ENCODE peak calls at places on chromosomes 13 and 19, in four cellular contexts. I is progenitor cell of endocrine pancreas, E is HL-60, S is foreskin fibroblast. P is an unnamed sample.

GRCh38 chr19:7199613-7200533 is 94.3 kb downstream of the INSR start:
- DNase-seq in I (no peak), E (no peak), S (peak), P (no peak)

GRCh38 chr13:105050696-105051095 is 1484.8 kb downstream of the EFNB2 start:
- DNase-seq in I (no peak), E (no peak), S (peak), P (no peak)

GRCh38 chr19:41626877-41627276 is at the start of gene CEACAM4:
- DNase-seq in I (no peak), E (peak), S (no peak), P (no peak)

GRCh38 chr13:46992383-46992952 is 95.6 kb upstream of the HTR2A start:
- DNase-seq in I (no peak), E (no peak), S (no peak), P (no peak)

GRCh38 chr19:35143818-35144217 is 763 bp downstream of the FXYD7 start:
- DNase-seq in I (no peak), E (no peak), S (no peak), P (no peak)

GRCh38 chr13:34364633-34365032 is 546.7 kb downstream of the RFC3 start:
- DNase-seq in I (no peak), E (no peak), S (no peak), P (no peak)

GRCh38 chr13:46071590-46072249 is 19.2 kb upstream of the ZC3H13 start:
- DNase-seq in I (no peak), E (no peak), S (no peak), P (no peak)

GRCh38 chr19:34236035-34236793 is 18.1 kb upstream of the GARRE1 start:
- DNase-seq in I (no peak), E (no peak), S (peak), P (no peak)

GRCh38 chr13:27927444-27928352 is 7.9 kb downstream of the PDX1 start:
- DNase-seq in I (no peak), E (no peak), S (no peak), P (no peak)

GRCh38 chr13:52109096-52109495 is 19.8 kb downstream of the NEK5 start:
- DNase-seq in I (no peak), E (no peak), S (no peak), P (no peak)

GRCh38 chr13:43128504-43128929 is 105.1 kb downstream of the DNAJC15 start:
- DNase-seq in I (no peak), E (no peak), S (no peak), P (no peak)

GRCh38 chr13:59356607-59357006 is 807.1 kb downstream of the DIAPH3 start:
- DNase-seq in I (no peak), E (no peak), S (no peak), P (no peak)
- TF ChIP-seq CTCF in I (no peak), E (no peak), S (no peak), P (no peak)

GRCh38 chr13:24746618-24747247 is 17.2 kb upstream of the RNF17 start:
- DNase-seq in I (peak), E (no peak), S (no peak), P (no peak)
- TF ChIP-seq CTCF in I (peak), E (peak), S (no peak), P (no peak)

GRCh38 chr19:13842294-13843103 is 34.4 kb upstream of the NANOS3 start:
- DNase-seq in I (no peak), E (peak), S (peak), P (no peak)
- TF ChIP-seq CTCF in I (peak), E (no peak), S (no peak), P (no peak)

GRCh38 chr19:28727133-28727834 is 485.7 kb downstream of the UQCRFS1 start:
- DNase-seq in I (no peak), E (no peak), S (peak), P (no peak)
- TF ChIP-seq CTCF in I (no peak), E (no peak), S (peak), P (no peak)

DNA sequence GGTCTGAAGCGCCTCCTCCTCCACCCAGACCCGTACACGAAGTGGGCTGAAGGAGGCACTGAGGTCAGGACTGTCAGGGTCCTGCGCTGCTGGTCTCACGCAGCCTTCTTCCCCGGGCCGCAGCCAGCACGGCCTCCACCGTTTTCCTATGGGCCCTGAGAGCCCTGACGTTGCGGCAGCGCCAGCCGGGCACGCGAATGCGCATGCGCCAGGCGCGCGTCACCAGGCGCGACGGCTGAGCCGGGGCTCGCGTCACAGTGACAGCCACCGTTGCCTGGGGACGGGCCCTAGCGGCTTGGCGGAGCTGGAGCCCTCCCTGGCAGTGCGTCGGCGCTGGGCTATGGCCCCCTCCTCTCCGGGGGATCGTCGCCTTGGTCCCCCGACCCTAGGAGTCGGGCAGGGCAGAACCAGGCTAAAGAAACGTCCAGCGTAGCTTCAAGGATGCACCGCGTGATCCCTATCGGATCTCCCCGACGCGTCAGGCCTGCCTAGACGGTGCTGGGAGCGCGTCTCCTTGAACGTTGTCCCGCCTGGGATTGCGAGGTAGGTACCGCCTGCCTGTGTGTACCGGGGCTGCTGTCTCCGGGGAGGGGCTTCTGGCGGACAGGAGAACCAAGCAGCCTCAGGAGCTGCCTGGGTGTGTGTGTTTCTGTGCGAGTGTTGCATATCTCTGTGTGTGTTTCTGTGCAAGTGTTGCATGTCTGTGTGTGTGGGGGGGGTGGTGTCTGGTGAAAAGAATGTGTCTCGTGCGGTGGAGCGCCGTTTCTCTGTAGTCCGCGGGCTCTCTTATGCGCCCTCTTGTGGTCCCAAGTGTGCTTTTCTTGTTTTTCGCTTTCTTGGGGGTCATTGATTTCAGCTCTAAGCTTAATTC is 43.2 kb downstream of the ZNF571 start:
- DNase-seq in I (no peak), E (peak), S (peak), P (no peak)
- TF ChIP-seq CTCF in I (no peak), E (peak), S (peak), P (no peak)

P was measured in omental fat pad.